ENCODE peak calls at places on chromosome 11, in four cellular contexts. F is iPS-NIHi11; M is activated CD4-positive, alpha-beta T cell treated with anti-CD3 and anti-CD28 coated beads for 24 hours; I is NCI-H1436. J is an unnamed sample.

GRCh38 chr11:125373426-125374391 is 122.4 kb downstream of the FEZ1 start:
- DNase-seq in I (no peak), M (no peak), F (no peak), J (no peak)

GRCh38 chr11:119206512-119207299 is 567 bp downstream of the CBL start:
- DNase-seq in I (no peak), F (peak), M (no peak), J (no peak)

GRCh38 chr11:111379500-111380136 is 543 bp upstream of the POU2AF1 start:
- DNase-seq in F (no peak), I (peak), M (no peak), J (no peak)

GRCh38 chr11:66886671-66887221 is 29.9 kb downstream of the LRFN4 start:
- DNase-seq in F (peak), I (no peak), M (no peak), J (peak)

GRCh38 chr11:70568504-70569172 is 170.3 kb downstream of the CTTN start:
- DNase-seq in M (no peak), F (peak), I (no peak), J (peak)

GRCh38 chr11:13260196-13260962 is 17.2 kb upstream of the BMAL1 start:
- DNase-seq in M (no peak), I (peak), F (no peak), J (no peak)

GRCh38 chr11:6453152-6453551 is 12.4 kb upstream of the HPX start:
- DNase-seq in M (no peak), I (no peak), F (no peak), J (no peak)

GRCh38 chr11:130623909-130624668 is 175.6 kb downstream of the ADAMTS15 start:
- DNase-seq in M (no peak), I (no peak), F (no peak), J (no peak)

GRCh38 chr11:10144954-10145353 is 149.1 kb downstream of the SBF2 start:
- DNase-seq in F (no peak), I (no peak), M (no peak), J (no peak)

GRCh38 chr11:34234086-34234740 is 123.6 kb downstream of the ABTB2 start:
- DNase-seq in I (no peak), M (peak), F (peak), J (no peak)

GRCh38 chr11:83002047-83002446 is 69.7 kb downstream of the RAB30 start:
- DNase-seq in I (no peak), F (no peak), M (no peak), J (no peak)

GRCh38 chr11:43632171-43632570 is 48.4 kb upstream of the HSD17B12 start:
- DNase-seq in M (no peak), F (no peak), I (no peak), J (no peak)

GRCh38 chr11:134469627-134470026 is 57.6 kb upstream of the B3GAT1 start:
- DNase-seq in F (no peak), I (no peak), M (no peak), J (no peak)

GRCh38 chr11:111633248-111633647 is 31.0 kb downstream of the SIK2 start:
- DNase-seq in M (no peak), I (no peak), F (no peak), J (no peak)

GRCh38 chr11:16293204-16293681 is 63.1 kb downstream of the SOX6 start:
- DNase-seq in I (no peak), M (no peak), F (no peak), J (no peak)

GRCh38 chr11:41451011-41451410 is 8.4 kb downstream of the LRRC4C start:
- DNase-seq in M (no peak), I (no peak), F (no peak), J (no peak)

J was measured in fibroblast of gingiva.